ENCODE peak calls at places on chromosomes 3 and 15, in seven cellular contexts. R, M, H, W, O, G and Y are unnamed samples.

GRCh38 chr3:192336286-192336685 is 391.1 kb downstream of the FGF12 start:
- DNase-seq in O (no peak), H (no peak), W (no peak), R (no peak), M (no peak), G (no peak), Y (no peak)

GRCh38 chr3:38842266-38842965 is 26.4 kb upstream of the SCN10A start:
- DNase-seq in H (no peak), W (no peak), G (no peak), M (no peak), O (no peak), R (no peak), Y (no peak)

GRCh38 chr15:32674681-32675080 is 33.2 kb downstream of the SCG5 start:
- DNase-seq in W (no peak), M (no peak), R (no peak), H (no peak), G (no peak), O (no peak), Y (no peak)

GRCh38 chr3:34731879-34732278 is 907.4 kb upstream of the ARPP21 start:
- DNase-seq in H (no peak), O (no peak), W (no peak), M (no peak), G (no peak), R (no peak), Y (no peak)

GRCh38 chr3:136327671-136328070 is 77.5 kb downstream of the PCCB start:
- DNase-seq in H (no peak), M (no peak), G (no peak), R (no peak), O (no peak), W (no peak), Y (no peak)

GRCh38 chr3:20323307-20323927 is 137.4 kb upstream of the SGO1 start:
- DNase-seq in H (no peak), R (no peak), O (no peak), M (no peak), G (no peak), W (no peak), Y (no peak)

GRCh38 chr3:151630938-151631417 is 102.7 kb upstream of the AADACL2 start:
- DNase-seq in R (peak), O (no peak), M (no peak), H (peak), G (no peak), W (no peak), Y (no peak)

GRCh38 chr3:42489937-42490227 is 12.6 kb upstream of the VIPR1 start:
- DNase-seq in R (no peak), O (no peak), W (no peak), M (no peak), G (no peak), H (no peak), Y (no peak)

GRCh38 chr3:171753025-171753472 is 57.2 kb downstream of the PLD1 start:
- DNase-seq in O (peak), R (no peak), G (peak), W (peak), M (no peak), H (peak), Y (peak)

GRCh38 chr15:40510201-40510600 is 39.4 kb downstream of the CHST14 start:
- DNase-seq in M (no peak), R (no peak), O (no peak), W (no peak), H (no peak), G (no peak), Y (no peak)

GRCh38 chr3:52408466-52408865 is 36.4 kb downstream of the SEMA3G start:
- DNase-seq in O (peak), H (no peak), M (peak), R (no peak), W (no peak), G (no peak), Y (no peak)

DNA sequence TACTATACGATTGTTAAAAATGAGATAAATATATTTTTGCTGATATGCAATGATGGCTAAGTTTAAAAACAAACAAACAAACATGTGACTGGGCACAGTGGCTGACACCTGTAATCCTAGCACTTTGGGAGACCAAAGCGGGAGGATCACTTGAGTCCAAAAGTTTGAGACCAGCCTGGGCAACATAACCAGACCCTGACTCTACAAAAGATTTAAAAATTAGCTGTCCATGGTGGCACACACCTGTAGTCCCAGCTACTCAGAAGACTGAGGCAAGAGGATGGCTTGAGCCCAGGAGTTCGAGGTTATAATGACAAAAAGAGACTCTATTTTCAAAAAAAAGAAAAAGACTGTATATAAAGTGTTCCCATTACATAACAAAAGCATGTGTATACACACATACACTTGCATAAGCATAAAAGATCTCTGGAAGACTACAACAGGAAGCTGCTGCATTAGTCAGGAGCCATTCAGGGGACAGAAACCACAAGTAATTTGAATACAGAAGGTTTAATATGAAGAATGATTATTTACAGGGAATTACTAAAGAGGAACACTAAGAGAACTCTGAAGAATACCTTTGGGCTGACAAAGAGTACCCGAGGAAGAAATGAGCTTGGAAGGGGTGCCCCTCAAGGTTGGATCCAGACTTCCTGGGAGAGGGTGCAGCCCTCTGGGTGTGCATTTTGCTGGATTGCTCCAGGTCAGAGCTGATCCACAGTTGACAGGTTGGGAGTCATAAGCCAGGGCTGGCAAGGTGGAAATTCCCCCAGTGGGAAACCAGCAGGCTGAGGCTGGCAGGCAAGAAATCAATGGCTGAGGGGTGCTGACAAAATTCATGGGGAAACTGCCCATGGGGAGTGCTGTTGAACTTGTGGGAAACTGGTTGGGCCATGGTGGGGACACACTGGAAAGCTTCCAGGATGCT is 9.2 kb upstream of the TM4SF18 start:
- DNase-seq in H (peak), G (no peak), M (no peak), R (no peak), O (no peak), W (no peak), Y (no peak)
- H3K27ac ChIP-seq in H (peak), G (peak), M (no peak), R (no peak), O (no peak), W (no peak), Y (no peak)

DNA sequence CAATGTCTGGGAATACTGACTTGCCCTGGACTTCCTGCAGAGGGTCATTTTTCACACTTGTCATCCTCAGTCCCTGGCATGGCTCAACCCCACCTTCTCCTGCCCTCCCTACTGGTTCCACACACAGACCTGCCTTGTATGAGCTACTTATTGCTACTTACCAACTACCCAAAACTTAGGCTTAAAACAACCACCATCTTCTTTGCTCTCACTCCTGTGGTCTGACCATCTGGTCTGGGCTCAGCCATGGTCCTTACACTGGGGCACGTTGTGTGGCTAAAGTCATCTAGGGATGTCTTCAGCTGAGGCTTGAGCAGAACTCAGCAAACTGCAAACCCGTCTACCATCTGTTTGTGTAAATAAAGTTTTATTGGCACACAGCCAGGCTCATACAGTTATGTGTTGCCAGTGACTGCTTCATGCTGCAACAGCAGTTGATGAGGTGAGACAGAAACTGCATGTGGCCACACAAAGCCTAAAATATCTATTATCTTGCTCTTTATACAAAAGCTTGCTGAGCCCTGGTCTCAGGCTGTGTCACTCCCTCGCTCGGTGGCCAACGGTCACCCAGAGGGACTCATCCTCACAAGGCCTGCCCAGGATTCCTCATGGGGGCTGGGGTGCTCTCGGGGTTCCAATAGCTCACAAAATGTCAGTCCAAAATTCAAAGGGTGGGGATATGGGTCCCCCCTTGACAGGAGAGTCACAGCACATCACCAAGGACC is 43.5 kb downstream of the KLF15 start:
- DNase-seq in H (peak), O (no peak), G (no peak), W (no peak), R (no peak), M (no peak), Y (no peak)
- TF ChIP-seq POLR2A in H (no peak), O (no peak), G (no peak), W (no peak), R (no peak), M (no peak), Y (no peak)

DNA sequence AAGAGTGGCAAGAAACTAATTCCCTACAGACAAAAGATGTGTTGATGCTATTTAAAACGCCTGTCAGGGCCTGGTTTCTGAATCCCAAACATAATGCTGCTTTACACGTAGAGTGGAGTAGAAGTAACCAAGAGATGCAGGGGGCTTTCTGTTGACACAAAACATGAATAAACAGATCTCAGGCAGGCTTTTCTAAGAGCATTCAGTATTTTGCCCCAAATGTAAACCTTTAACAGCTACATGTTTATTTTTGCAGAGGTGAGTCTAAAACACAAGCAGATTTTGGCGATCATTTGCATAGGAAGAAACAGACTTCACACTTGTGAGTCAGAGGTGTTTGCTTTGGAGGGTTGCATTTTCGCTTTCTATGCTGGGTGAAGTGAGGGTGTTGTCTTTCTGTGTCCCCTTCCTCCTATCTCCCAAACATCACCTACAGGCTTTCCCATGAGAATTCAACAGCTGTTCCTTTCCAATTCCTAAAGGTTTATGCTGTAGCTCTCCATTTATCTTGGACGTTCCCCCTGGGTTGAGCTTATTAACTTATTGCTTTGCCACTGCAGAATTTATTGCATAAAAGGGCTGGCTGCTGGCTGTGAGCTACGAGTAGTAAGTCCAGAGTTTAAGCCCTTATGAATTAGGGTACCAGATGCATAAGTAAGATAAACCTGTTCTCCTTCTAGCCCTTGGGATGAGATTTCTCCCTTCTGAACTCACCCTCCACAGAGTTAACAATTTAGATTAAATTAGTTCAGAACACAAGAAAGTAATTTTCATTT is 156.7 kb downstream of the DIPK2A start:
- DNase-seq in R (no peak), H (no peak), W (no peak), G (no peak), M (no peak), O (no peak), Y (no peak)
- H3K27ac ChIP-seq in R (no peak), H (no peak), W (no peak), G (peak), M (no peak), O (no peak), Y (no peak)

DNA sequence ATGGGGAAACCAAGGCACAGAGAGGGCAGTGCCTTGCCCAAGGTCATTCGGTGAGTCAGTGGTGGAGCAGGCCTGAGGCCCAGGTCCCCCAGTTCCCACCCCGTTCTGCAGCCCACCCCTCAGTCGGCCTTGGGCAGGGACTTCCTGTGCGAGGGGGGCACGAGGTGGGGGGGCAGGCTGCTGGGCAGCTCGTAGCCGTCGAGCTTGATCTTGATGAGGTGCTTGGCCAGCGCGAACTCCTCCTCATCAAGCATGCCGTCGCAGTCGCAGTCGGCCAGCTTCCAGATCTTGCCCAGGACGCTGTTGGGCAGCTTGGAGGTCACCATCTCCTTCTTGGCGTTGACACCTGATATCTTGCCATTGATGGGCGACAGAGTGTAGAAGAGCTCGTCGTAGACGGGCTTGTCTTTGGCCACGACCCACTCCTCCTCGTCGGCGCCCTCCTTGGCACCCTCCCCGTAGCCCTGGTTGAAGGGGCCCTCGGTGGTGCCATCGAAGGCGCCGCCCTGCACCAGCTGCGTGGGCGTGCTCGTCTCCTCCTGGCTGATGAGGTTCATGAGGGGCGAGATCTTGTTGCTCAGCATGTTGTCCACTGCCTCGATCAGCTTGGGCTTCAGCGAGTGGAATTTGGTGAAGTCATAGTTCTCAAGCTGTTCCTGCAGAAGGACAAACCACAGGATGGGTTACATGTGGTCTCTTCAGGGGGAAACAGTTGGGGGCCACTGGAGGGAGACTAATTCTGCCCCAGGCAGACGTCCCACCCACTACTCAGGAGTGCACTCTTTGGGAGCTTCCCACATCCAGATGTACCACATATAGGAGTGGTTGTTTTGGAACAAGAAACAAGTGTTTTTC is 6.9 kb upstream of the SPTBN5 start:
- DNase-seq in W (no peak), H (no peak), O (no peak), R (no peak), M (peak), G (no peak), Y (no peak)
- TF ChIP-seq POLR2A in W (no peak), H (no peak), O (no peak), R (no peak), M (no peak), G (no peak), Y (no peak)

DNA sequence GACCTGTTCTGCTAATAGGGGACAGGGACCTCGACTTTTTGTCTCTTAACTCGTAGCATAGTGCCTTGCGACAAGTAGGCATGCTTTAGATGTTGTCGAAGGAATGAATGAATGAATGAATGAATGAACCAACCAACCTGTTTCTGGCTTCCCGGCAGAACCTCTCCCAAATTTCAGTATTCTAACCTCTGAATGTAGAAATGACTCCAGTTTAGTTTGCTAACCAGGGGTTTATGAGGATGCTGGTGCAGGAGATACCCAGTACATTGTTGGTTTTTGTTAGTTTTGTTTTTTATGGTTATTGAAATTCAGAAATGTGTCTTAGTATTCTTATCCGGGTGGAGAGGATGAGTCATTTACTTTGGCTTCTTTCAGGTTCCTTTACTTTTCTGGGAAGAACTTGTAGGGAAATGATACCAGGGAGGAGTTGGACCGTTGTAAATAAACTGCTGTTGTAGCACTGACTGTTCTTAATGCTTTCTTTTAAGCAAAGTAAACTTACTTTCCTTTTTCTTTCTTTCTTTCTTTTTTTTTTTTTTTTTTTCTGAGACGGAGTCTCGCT is 29.6 kb upstream of the EHHADH start:
- DNase-seq in O (no peak), G (no peak), R (no peak), W (no peak), H (peak), M (no peak), Y (no peak)
- H3K27ac ChIP-seq in O (no peak), G (peak), R (no peak), W (peak), H (no peak), M (peak), Y (peak)

DNA sequence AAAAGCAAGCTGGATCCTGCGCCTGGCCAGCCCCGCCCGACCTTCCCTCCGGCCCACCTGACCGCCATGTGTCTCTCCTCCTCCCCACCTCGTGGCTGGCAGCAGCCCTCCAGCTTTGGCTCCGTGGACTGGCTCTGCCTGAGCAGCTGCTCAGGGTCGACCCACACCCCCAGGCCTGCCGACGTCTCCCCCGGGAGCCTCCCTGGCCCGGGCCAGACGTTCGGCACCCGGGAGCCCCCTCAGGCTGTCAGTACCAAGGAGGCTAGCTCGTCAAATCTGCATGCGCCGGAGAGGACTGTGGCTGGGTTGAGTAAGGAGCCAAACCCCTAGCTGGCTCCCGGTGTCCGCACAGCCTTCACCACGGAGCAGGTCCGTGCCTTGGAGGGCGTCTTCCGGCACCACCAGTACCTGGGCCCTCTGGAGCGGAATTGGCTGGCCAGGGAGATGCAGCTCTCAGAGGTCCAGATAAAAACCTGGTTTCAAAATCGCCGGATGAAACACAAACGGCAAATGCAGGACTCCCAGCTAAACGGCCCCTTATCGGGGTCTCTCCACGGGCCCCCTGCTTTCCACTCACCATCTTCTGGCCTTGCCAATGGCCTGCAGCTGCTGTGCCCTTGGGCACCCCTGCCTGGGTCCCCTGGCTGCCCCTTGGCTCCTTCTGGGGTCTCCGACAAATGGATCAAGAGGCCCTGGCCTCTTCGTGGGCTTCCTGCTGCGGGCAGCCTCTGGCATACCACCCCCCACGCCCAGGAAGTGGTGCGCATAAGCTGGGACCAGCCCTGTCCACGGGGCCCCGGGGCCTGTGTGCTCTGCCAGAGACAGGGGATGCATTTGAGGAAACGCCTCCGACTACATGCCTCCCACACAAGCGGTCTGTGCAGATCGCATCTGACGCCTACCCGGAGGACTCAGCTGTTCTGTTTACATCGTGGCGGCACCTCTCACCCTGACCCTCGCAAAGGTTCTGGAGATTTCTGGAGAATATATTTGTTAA is 345.0 kb downstream of the ZNF385D start:
- DNase-seq in R (no peak), G (no peak), H (no peak), W (peak), O (no peak), M (peak), Y (no peak)
- TF ChIP-seq POLR2A in R (no peak), G (no peak), H (no peak), W (no peak), O (no peak), M (no peak), Y (no peak)

DNA sequence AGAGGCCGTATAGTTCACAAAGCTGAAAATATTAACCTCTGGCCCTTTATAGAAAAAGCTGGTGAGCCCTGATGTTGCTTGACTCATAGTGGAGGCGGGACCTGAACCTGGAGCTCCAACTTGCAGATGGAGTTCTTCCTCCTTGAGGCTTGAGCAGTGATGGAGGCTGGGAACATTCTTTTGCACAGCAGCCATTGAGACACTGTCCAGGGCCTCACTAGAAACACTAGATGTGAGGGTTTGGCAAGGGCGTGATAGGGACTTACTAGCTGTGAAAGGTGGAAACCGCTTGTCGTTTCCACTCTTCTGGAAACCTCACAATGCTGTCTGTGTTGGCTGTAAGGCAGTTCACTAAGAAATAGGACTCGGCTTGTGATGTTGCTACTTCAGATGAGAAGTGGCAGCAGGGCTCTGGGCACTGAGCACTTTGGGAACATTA is 12.5 kb downstream of the SMAD6 start:
- DNase-seq in G (no peak), O (peak), R (no peak), H (peak), M (no peak), W (no peak), Y (no peak)
- H3K27ac ChIP-seq in G (peak), O (no peak), R (peak), H (no peak), M (peak), W (peak), Y (no peak)